ENCODE peak calls at places on chromosome 11, in four cellular contexts. I is sigmoid colon, E is spleen, H is HCT116. W is an unnamed sample.

GRCh38 chr11:28674432-28675076 is 566.4 kb downstream of the METTL15 start:
- DNase-seq in I (no peak), E (no peak), H (peak), W (no peak)

GRCh38 chr11:121553806-121554205 is 101.0 kb upstream of the SORL1-AS1 start:
- DNase-seq in I (no peak), E (no peak), H (peak), W (no peak)

GRCh38 chr11:2530855-2531200 is 86.0 kb downstream of the KCNQ1 start:
- DNase-seq in I (peak), E (peak), H (no peak), W (no peak)

GRCh38 chr11:926341-926916 is 759 bp downstream of the AP2A2 start:
- DNase-seq in I (no peak), E (no peak), H (peak), W (no peak)

GRCh38 chr11:35980646-35981402 is 37.0 kb downstream of the LDLRAD3 start:
- DNase-seq in I (no peak), E (no peak), H (no peak), W (no peak)

GRCh38 chr11:68441466-68442230 is 18.9 kb upstream of the PPP6R3 start:
- DNase-seq in I (no peak), E (no peak), H (no peak), W (no peak)

GRCh38 chr11:134385774-134386565 is 26.1 kb downstream of the B3GAT1 start:
- DNase-seq in I (no peak), E (no peak), H (no peak), W (no peak)

GRCh38 chr11:89487016-89487415 is 4.2 kb downstream of the NOX4 start:
- DNase-seq in I (no peak), E (no peak), H (no peak), W (no peak)

GRCh38 chr11:8963569-8964323 is 496 bp downstream of the TMEM9B start:
- DNase-seq in I (peak), E (peak), H (peak), W (peak)

GRCh38 chr11:62652156-62653006 is 721 bp downstream of the INTS5 start:
- DNase-seq in I (no peak), E (peak), H (no peak), W (no peak)

GRCh38 chr11:120284272-120284671 is 40.8 kb upstream of the TLCD5 start:
- DNase-seq in I (no peak), E (no peak), H (no peak), W (no peak)

GRCh38 chr11:60164550-60165075 is 18.3 kb downstream of the MS4A6A start:
- DNase-seq in I (no peak), E (no peak), H (no peak), W (no peak)

GRCh38 chr11:60161107-60161506 is 21.8 kb downstream of the MS4A6A start:
- DNase-seq in I (no peak), E (no peak), H (no peak), W (no peak)

GRCh38 chr11:60159284-60159683 is 23.6 kb downstream of the MS4A6A start:
- DNase-seq in I (no peak), E (no peak), H (no peak), W (no peak)

GRCh38 chr11:60159868-60160267 is 23.0 kb downstream of the MS4A6A start:
- DNase-seq in I (no peak), E (no peak), H (no peak), W (no peak)

GRCh38 chr11:60161766-60162165 is 21.1 kb downstream of the MS4A6A start:
- DNase-seq in I (no peak), E (no peak), H (no peak), W (no peak)
- TF ChIP-seq POLR2A in I (no peak), E (no peak), H (no peak), W (no peak)

GRCh38 chr11:14981507-14981906 is 9.4 kb upstream of the CALCA start:
- DNase-seq in I (no peak), E (no peak), H (no peak), W (no peak)

GRCh38 chr11:14974723-14975587 is 2.8 kb upstream of the CALCA start:
- DNase-seq in I (no peak), E (peak), H (peak), W (no peak)

GRCh38 chr11:14977481-14977880 is 5.3 kb upstream of the CALCA start:
- DNase-seq in I (no peak), E (no peak), H (no peak), W (no peak)

GRCh38 chr11:14980854-14981253 is 8.7 kb upstream of the CALCA start:
- DNase-seq in I (no peak), E (no peak), H (no peak), W (no peak)
- H3K27ac ChIP-seq in I (no peak), E (no peak), H (no peak), W (no peak)

GRCh38 chr11:116984589-116984988 is 113.6 kb downstream of the SIK3 start:
- DNase-seq in I (no peak), E (no peak), H (no peak), W (no peak)
- TF ChIP-seq POLR2AphosphoS5 in I (peak), E (no peak), H (no peak), W (no peak)

GRCh38 chr11:19868871-19869270 is 156.2 kb downstream of the NAV2 start:
- DNase-seq in I (no peak), E (no peak), H (no peak), W (no peak)
- TF ChIP-seq POLR2A in I (no peak), E (no peak), H (no peak), W (no peak)

GRCh38 chr11:113835306-113835705 is 40.1 kb downstream of the USP28 start:
- DNase-seq in I (no peak), E (no peak), H (no peak), W (no peak)
- H3K27ac ChIP-seq in I (no peak), E (no peak), H (no peak), W (no peak)

GRCh38 chr11:72778535-72779494 is 15.0 kb downstream of the STARD10 start:
- DNase-seq in I (no peak), E (no peak), H (no peak), W (no peak)
- TF ChIP-seq POLR2AphosphoS5 in I (no peak), E (no peak), H (no peak), W (no peak)

DNA sequence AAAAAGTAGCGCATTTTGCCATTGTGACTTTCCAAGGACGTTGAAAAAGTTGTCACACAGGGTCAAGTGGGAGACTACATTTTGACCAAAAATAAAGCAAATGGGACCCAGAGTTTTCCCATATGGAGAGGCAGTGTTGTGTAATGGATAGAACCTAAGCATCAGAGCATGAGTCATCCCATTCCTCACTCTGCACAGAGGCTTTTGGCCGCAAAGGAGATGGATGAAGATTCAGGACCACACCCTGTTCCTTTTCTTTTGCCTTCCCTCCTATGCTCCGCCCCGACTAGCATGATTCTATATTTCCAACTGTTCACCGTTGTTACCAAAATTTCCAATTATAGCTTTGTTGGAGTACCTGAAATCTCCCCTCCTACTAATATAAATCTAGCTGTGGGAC is 921.7 kb upstream of the TENM4 start:
- DNase-seq in I (no peak), E (no peak), H (no peak), W (no peak)
- TF ChIP-seq POLR2A in I (no peak), E (no peak), H (no peak), W (no peak)

GRCh38 chr11:71249301-71249700 is 3.1 kb downstream of the SHANK2 start:
- DNase-seq in I (peak), E (no peak), H (no peak), W (no peak)

GRCh38 chr11:71246559-71246958 is 5.8 kb downstream of the SHANK2 start:
- DNase-seq in I (peak), E (no peak), H (no peak), W (peak)

GRCh38 chr11:71248251-71248570 is 4.2 kb downstream of the SHANK2 start:
- DNase-seq in I (peak), E (no peak), H (no peak), W (no peak)

GRCh38 chr11:71248656-71249055 is 3.7 kb downstream of the SHANK2 start:
- DNase-seq in I (peak), E (no peak), H (no peak), W (peak)

GRCh38 chr11:71247551-71248250 is 4.7 kb downstream of the SHANK2 start:
- DNase-seq in I (peak), E (peak), H (no peak), W (peak)
- H3K27ac ChIP-seq in I (no peak), E (no peak), H (no peak), W (no peak)

GRCh38 chr11:57476223-57476882 is 16.0 kb downstream of the RTN4RL2 start:
- DNase-seq in I (no peak), E (peak), H (no peak), W (peak)

GRCh38 chr11:57476883-57477506 is 16.7 kb downstream of the RTN4RL2 start:
- DNase-seq in I (no peak), E (peak), H (no peak), W (no peak)

GRCh38 chr11:57475671-57476222 is 15.4 kb downstream of the RTN4RL2 start:
- DNase-seq in I (no peak), E (no peak), H (no peak), W (no peak)

GRCh38 chr11:57478971-57479663 is 18.8 kb downstream of the RTN4RL2 start:
- DNase-seq in I (no peak), E (no peak), H (no peak), W (no peak)

DNA sequence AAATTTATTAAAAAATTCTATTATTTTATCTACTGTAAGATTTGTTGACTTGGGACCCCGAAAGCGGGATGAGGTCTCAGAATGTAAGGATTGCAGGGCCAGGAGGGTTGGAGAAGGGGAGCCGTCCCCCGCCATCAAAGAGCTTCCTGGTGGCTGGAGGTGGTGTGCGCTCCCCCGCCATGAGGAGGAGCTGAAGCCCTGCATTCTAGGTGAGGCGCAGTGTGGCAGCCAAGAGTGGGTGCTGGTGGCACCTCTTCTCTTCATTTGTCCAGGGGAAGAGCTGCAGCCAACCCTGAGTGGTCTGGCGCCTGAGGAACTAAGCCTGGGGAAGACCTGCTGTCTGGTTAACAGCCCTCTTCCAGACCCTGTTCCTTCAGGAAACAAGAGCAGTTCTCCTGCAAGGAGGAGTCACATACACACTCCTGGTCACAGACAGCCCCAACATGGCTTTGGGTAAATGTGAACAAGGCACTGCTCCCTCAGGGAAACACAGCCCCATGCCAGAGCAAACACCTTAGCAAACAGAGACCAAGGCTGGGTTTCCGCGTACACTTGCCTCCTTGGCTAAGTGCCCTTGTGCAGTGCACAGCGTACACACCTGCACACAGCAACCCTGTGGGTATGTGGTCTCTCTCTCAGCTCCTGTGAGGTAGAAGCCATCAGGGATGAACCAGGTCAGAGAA is 17.3 kb downstream of the RTN4RL2 start:
- DNase-seq in I (no peak), E (no peak), H (no peak), W (no peak)
- TF ChIP-seq POLR2AphosphoS5 in I (no peak), E (no peak), H (no peak), W (no peak)

GRCh38 chr11:65423516-65424199 is 1.1 kb downstream of the NEAT1 start:
- DNase-seq in I (peak), E (peak), H (no peak), W (peak)
- TF ChIP-seq POLR2A in I (no peak), E (peak), H (peak), W (peak)